ENCODE peak calls at places on chromosomes 2 and 18, in four cellular contexts. O is Panc1; Y is CD4-positive, CD25-positive, alpha-beta regulatory T cell; V is colonic mucosa. Q is an unnamed sample. For H3K4me1, the result is how much of the 10 kb centered on the place peaks cover.

GRCh38 chr2:140362361-140362760 is 1582.2 kb upstream of the NXPH2 start:
- DNase-seq in Y (no peak), O (no peak), V (no peak), Q (no peak)

GRCh38 chr2:63755980-63756379 is 85.7 kb upstream of the UGP2 start:
- DNase-seq in V (no peak), O (no peak), Y (no peak), Q (no peak)

GRCh38 chr2:128438586-128438985 is 119.9 kb upstream of the HS6ST1 start:
- DNase-seq in Y (no peak), O (no peak), V (peak), Q (no peak)

GRCh38 chr2:39409697-39410389 is 27.2 kb downstream of the MAP4K3 start:
- DNase-seq in O (no peak), V (no peak), Y (no peak), Q (no peak)

GRCh38 chr2:130759906-130760753 is 4.8 kb downstream of the AMER3 start:
- DNase-seq in V (no peak), Y (no peak), O (no peak), Q (no peak)

GRCh38 chr2:122755281-122755780 is 999.9 kb downstream of the TSN start:
- DNase-seq in O (no peak), Y (no peak), V (no peak), Q (no peak)

GRCh38 chr2:166376488-166376828 is 714 bp upstream of the SCN9A start:
- DNase-seq in V (no peak), O (no peak), Y (no peak), Q (no peak)

GRCh38 chr2:104849618-104850097 is 4.3 kb upstream of the POU3F3 start:
- DNase-seq in V (peak), O (peak), Y (no peak), Q (peak)

GRCh38 chr2:208781166-208781565 is 374.6 kb downstream of the PTH2R start:
- DNase-seq in Y (no peak), O (no peak), V (no peak), Q (no peak)

GRCh38 chr2:191401287-191401686 is 156.1 kb downstream of the MYO1B start:
- DNase-seq in O (no peak), Y (no peak), V (no peak), Q (no peak)

GRCh38 chr2:103875111-103875510 is 978.8 kb upstream of the POU3F3 start:
- DNase-seq in O (no peak), V (no peak), Y (no peak), Q (no peak)

GRCh38 chr2:217045725-217046475 is 186.0 kb upstream of the TNP1 start:
- DNase-seq in V (no peak), Y (no peak), O (no peak), Q (no peak)

GRCh38 chr2:111071480-111072143 is 49.1 kb upstream of the BCL2L11 start:
- DNase-seq in Y (no peak), V (no peak), O (peak), Q (no peak)

GRCh38 chr2:230930928-230931555 is 6.0 kb upstream of the GPR55 start:
- DNase-seq in Y (no peak), V (no peak), O (no peak), Q (peak)
- H3K4me3 ChIP-seq in Y (no peak), V (no peak), O (no peak), Q (no peak)

GRCh38 chr18:79404567-79404910 is 8.8 kb downstream of the NFATC1 start:
- DNase-seq in O (no peak), V (no peak), Y (no peak), Q (no peak)

GRCh38 chr18:79403723-79404566 is 8.2 kb downstream of the NFATC1 start:
- DNase-seq in O (no peak), Y (no peak), V (no peak), Q (no peak)

GRCh38 chr18:79401494-79402208 is 5.9 kb downstream of the NFATC1 start:
- DNase-seq in V (no peak), Y (no peak), O (no peak), Q (no peak)

GRCh38 chr18:79402209-79402576 is 6.5 kb downstream of the NFATC1 start:
- DNase-seq in Y (no peak), O (no peak), V (no peak), Q (no peak)

DNA sequence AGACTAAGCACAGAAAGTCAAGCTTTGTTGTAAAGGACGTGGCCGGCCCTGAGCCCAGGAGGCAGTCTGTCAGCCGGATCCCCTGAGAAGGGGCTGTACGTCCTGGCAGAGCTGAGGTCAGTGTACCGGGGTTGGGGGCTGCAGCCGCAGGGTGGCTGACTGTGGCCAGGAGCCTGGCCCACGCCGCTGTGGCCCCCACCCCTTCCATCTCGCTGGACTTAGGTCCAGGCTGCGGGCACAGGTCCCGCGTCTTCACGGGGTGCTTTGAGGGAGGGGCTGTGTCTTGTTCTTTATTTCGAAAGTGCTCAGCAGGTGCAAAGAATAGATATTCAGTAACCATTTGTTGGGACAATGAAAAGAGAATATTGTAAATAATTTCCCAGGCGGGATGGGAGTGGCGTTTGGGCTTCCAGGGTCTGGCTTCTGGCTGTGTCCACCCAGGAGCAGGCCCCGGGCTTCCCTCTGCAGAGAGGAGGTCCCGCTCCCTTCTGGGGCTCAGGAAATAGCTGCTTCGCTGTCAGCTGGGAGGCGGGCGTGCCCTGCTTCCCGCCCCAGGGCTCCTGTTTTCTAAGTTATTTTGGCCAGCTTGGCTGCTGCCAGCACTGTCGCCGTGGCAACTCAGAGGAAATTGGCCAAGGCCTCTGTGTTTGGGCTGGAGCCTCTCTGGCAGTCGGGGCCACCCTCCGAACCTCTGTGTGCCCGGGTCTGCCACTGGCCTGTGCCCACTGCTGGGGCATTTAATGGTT is 7.4 kb downstream of the NFATC1 start:
- DNase-seq in V (peak), Y (no peak), O (no peak), Q (no peak)
- H3K4me1 ChIP-seq in V (under half), Y (half or more), O (under half), Q (half or more)

GRCh38 chr2:101063352-101063751 is 61.3 kb downstream of the RPL31 start:
- DNase-seq in Y (no peak), O (no peak), V (no peak), Q (no peak)
- H3K27ac ChIP-seq in Y (no peak), O (peak), V (no peak), Q (no peak)

DNA sequence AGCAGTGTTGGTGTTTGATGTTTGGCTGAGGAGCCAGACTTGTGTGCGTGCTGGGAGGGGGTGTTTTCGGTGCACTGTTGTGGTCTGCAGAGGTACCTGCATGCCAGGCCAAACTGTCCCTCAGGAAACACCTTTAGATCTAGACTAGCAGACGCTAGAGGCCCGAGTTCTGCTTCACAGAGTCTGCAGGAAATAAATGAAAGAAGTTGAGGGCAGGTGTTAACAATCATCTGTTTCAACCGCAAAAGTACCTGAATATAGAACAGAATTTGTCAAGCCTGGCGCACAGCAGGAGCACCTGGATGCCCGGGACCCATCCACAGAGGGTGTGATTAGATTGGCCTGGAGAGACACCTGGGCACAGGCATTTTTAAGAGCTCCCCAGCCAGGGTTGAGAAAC is 40.5 kb upstream of the REL start:
- DNase-seq in O (no peak), V (no peak), Y (peak), Q (no peak)
- H3K4me3 ChIP-seq in O (no peak), V (no peak), Y (no peak), Q (no peak)